ENCODE peak calls at places on chromosome 20, in ten cellular contexts. K is CD8-positive, alpha-beta T cell; Z is cardiac fibroblast; T is HepG2; D is hepatocyte; E is CD8-positive, alpha-beta memory T cell; L is brain microvascular endothelial cell; M is small intestine; A is endothelial cell of umbilical vein; Y is CD4-positive, alpha-beta memory T cell. S is an unnamed sample.

GRCh38 chr20:10876558-10876957 is 202.8 kb upstream of the JAG1 start:
- DNase-seq in K (no peak), Z (peak; percentile 71), T (no peak), D (no peak), E (no peak), L (no peak), M (no peak), A (no peak), Y (no peak), S (peak; percentile 64)

GRCh38 chr20:11311659-11312058 is 606.0 kb upstream of the BTBD3 start:
- DNase-seq in K (no peak), Z (no peak), T (no peak), D (no peak), E (no peak), L (no peak), M (no peak), A (no peak), Y (no peak), S (no peak)

GRCh38 chr20:44210422-44211176 is at the start of gene OSER1:
- DNase-seq in K (peak; percentile 98), Z (peak; percentile 98), T (peak; percentile 99), D (peak; percentile 99), E (peak; percentile 97), L (peak; percentile 95), M (peak; percentile 99), A (peak; percentile 98), Y (peak; percentile 99), S (peak; percentile 98)

GRCh38 chr20:10501377-10501776 is 66.3 kb downstream of the SLX4IP start:
- DNase-seq in K (no peak), Z (no peak), T (no peak), D (no peak), E (no peak), L (no peak), M (no peak), A (no peak), Y (no peak), S (no peak)

GRCh38 chr20:57022306-57022705 is 244.1 kb downstream of the BMP7 start:
- DNase-seq in K (no peak), Z (no peak), T (no peak), D (no peak), E (no peak), L (no peak), M (no peak), A (no peak), Y (no peak), S (no peak)

GRCh38 chr20:61719691-61720347 is 345.9 kb downstream of the TAF4 start:
- DNase-seq in K (peak; percentile 2), Z (no peak), T (no peak), D (no peak), E (peak; percentile 6), L (no peak), M (peak; percentile 3), A (no peak), Y (peak; percentile 57), S (no peak)

GRCh38 chr20:4366076-4366475 is 350.7 kb upstream of the RNF24 start:
- DNase-seq in K (no peak), Z (peak; percentile 1), T (no peak), D (no peak), E (no peak), L (no peak), M (no peak), A (no peak), Y (no peak), S (no peak)

GRCh38 chr20:35768731-35769664 is 2.8 kb upstream of the PHF20 start:
- DNase-seq in K (no peak), Z (peak; percentile 99), T (peak; percentile 82), D (peak; percentile 85), E (peak; percentile 21), L (peak; percentile 99), M (peak; percentile 54), A (peak; percentile 97), Y (no peak), S (peak; percentile 99)

GRCh38 chr20:3784226-3784853 is 2.2 kb downstream of the CENPB start:
- DNase-seq in K (no peak), Z (no peak), T (no peak), D (no peak), E (no peak), L (no peak), M (no peak), A (no peak), Y (no peak), S (no peak)

GRCh38 chr20:38119446-38119845 is 45.6 kb downstream of the TGM2 start:
- DNase-seq in K (no peak), Z (no peak), T (no peak), D (no peak), E (no peak), L (no peak), M (no peak), A (no peak), Y (no peak), S (no peak)
- H3K4me3 ChIP-seq in K (no peak overlapping the region), Z (no peak overlapping the region), T (no peak overlapping the region), D (no peak overlapping the region), E (no peak overlapping the region), L (no peak overlapping the region), M (no peak overlapping the region), A (no peak overlapping the region), Y (no peak overlapping the region), S (no peak overlapping the region)

GRCh38 chr20:48823960-48824497 is 3.8 kb downstream of the PREX1 start:
- DNase-seq in K (no peak), Z (peak; percentile 33), T (no peak), D (no peak), E (peak; percentile 24), L (peak; percentile 76), M (no peak), A (peak; percentile 86), Y (no peak), S (peak; percentile 57)

GRCh38 chr20:48823476-48823875 is 4.3 kb downstream of the PREX1 start:
- DNase-seq in K (no peak), Z (no peak), T (no peak), D (no peak), E (no peak), L (no peak), M (no peak), A (peak; percentile 84), Y (no peak), S (no peak)

GRCh38 chr20:48825551-48825885 is 2.3 kb downstream of the PREX1 start:
- DNase-seq in K (no peak), Z (no peak), T (no peak), D (no peak), E (no peak), L (no peak), M (no peak), A (no peak), Y (no peak), S (no peak)

GRCh38 chr20:48826064-48826463 is 1.7 kb downstream of the PREX1 start:
- DNase-seq in K (no peak), Z (no peak), T (no peak), D (no peak), E (no peak), L (no peak), M (no peak), A (no peak), Y (no peak), S (no peak)

GRCh38 chr20:48824830-48825550 is 2.8 kb downstream of the PREX1 start:
- DNase-seq in K (no peak), Z (no peak), T (no peak), D (no peak), E (no peak), L (no peak), M (no peak), A (peak; percentile 48), Y (no peak), S (no peak)
- H3K4me3 ChIP-seq in K (peak overlapping the region; percentile 65), Z (no peak overlapping the region), T (no peak overlapping the region), D (no peak overlapping the region), E (peak overlapping the region; percentile 79), L (no peak overlapping the region), M (peak overlapping the region; percentile 33), A (no peak overlapping the region), Y (peak overlapping the region; percentile 90), S (no peak overlapping the region)

GRCh38 chr20:63737940-63738686 is 1.5 kb upstream of the SLC2A4RG start:
- DNase-seq in K (no peak), Z (no peak), T (peak; percentile 90), D (peak; percentile 63), E (peak; percentile 31), L (no peak), M (peak; percentile 33), A (no peak), Y (peak; percentile 34), S (no peak)
- H3K4me3 ChIP-seq in K (peak overlapping the region; percentile 80), Z (no peak overlapping the region), T (peak overlapping the region; percentile 85), D (no peak overlapping the region), E (peak overlapping the region; percentile 96), L (no peak overlapping the region), M (peak overlapping the region; percentile 51), A (no peak overlapping the region), Y (peak overlapping the region; percentile 92), S (no peak overlapping the region)

DNA sequence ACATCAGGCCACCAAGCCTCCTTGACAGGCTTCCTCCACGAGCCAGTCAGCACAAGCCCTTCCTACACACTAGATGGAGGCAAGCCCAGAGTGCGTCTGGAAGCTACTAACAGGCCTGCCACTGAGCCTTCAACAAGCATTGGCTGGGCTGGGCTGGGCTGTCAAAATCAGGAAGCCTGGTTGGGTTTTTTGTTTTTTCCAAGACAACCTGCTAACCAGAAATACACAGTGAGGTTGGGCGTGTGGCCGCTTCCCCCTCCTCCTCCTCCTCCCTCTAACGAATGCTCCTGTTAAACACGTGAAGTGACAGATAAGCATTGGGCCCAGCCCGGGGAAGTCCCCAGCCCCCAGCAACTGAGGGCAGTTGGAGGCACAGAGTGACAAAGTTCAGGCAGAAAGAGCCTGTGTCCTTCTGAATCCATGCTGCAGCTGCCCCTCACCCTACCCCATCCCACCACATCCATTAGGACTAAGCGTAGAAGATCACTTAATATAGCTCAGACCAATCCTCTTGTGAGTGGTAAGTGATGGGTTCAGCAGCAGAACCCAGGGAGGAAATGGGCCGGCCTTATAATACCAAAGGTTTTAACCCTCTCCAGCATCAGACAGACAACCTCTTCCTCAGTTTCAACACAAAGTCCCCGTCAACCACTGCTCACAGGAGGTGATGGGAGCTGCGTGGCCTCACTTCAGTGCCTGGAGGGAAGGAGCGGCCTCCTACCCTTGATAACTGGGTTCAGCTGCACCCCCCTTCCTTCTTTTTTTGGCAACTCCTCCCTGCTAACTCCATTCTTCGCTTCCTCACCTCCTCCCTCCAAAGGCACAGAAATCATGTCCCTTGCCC is 1.1 kb downstream of the NFATC2 start:
- DNase-seq in K (peak; percentile 66), Z (peak; percentile 73), T (peak; percentile 87), D (peak; percentile 83), E (peak; percentile 78), L (peak; percentile 49), M (peak; percentile 86), A (peak; percentile 85), Y (peak; percentile 91), S (peak; percentile 54)
- H3K4me3 ChIP-seq in K (peak overlapping the region; percentile 57), Z (no peak overlapping the region), T (peak overlapping the region; percentile 76), D (peak overlapping the region; percentile 36), E (peak overlapping the region; percentile 95), L (no peak overlapping the region), M (peak overlapping the region; percentile 94), A (peak overlapping the region; percentile 47), Y (peak overlapping the region; percentile 72), S (no peak overlapping the region)

S was measured in fibroblast of pulmonary artery.